ENCODE peak calls at places on chromosomes 16 and 17, in eight cellular contexts. T is suprapubic skin, F is testis, Y is ovary, C is heart left ventricle, V is esophagus muscularis mucosa, N is right lobe of liver, A is adrenal gland. L is an unnamed sample.

GRCh38 chr17:49111934-49112333 is 20.6 kb upstream of the B4GALNT2 start:
- DNase-seq in C (no peak), N (no peak), A (no peak), Y (no peak), V (no peak), F (no peak), T (no peak), L (no peak)

GRCh38 chr17:50414808-50415207 is 11.2 kb upstream of the ACSF2 start:
- DNase-seq in A (no peak), Y (no peak), C (no peak), N (no peak), T (no peak), F (no peak), V (no peak), L (no peak)

GRCh38 chr16:73890524-73891500 is 405.8 kb upstream of the PSMD7 start:
- DNase-seq in T (no peak), C (no peak), F (no peak), Y (no peak), V (no peak), A (no peak), N (no peak), L (no peak)

GRCh38 chr16:89009343-89010209 is 32.6 kb upstream of the CBFA2T3 start:
- DNase-seq in A (no peak), N (peak), C (no peak), V (no peak), Y (no peak), F (no peak), T (peak), L (no peak)

GRCh38 chr17:45784583-45785372 is 658 bp downstream of the CRHR1 start:
- DNase-seq in Y (no peak), N (no peak), T (peak), V (no peak), F (peak), A (peak), C (no peak), L (peak)

GRCh38 chr16:68444058-68444657 is 4.2 kb downstream of the SMPD3 start:
- DNase-seq in N (no peak), T (no peak), V (no peak), A (peak), C (peak), Y (peak), F (peak), L (no peak)

GRCh38 chr16:356756-357155 is 4.2 kb upstream of the AXIN1 start:
- DNase-seq in N (no peak), V (no peak), C (no peak), F (no peak), T (no peak), A (no peak), Y (no peak), L (no peak)

GRCh38 chr16:71367243-71367976 is 8.9 kb downstream of the CALB2 start:
- DNase-seq in Y (no peak), A (peak), N (peak), C (no peak), V (no peak), T (no peak), F (peak), L (no peak)

GRCh38 chr17:66347661-66348604 is 45.5 kb downstream of the PRKCA start:
- DNase-seq in A (no peak), Y (no peak), V (no peak), T (no peak), F (no peak), C (no peak), N (no peak), L (no peak)

GRCh38 chr16:59179446-59180082 is 445.4 kb upstream of the GOT2 start:
- DNase-seq in T (no peak), Y (no peak), V (no peak), F (no peak), N (no peak), C (no peak), A (no peak), L (no peak)

GRCh38 chr17:18008496-18009268 is 30.3 kb downstream of the ATPAF2 start:
- DNase-seq in A (no peak), C (no peak), T (no peak), N (no peak), F (no peak), V (no peak), Y (no peak), L (no peak)

GRCh38 chr17:66383353-66383752 is 80.9 kb downstream of the PRKCA start:
- DNase-seq in T (no peak), C (no peak), N (no peak), F (no peak), Y (no peak), V (no peak), A (no peak), L (no peak)

GRCh38 chr17:44124118-44124438 is 637 bp upstream of the HDAC5 start:
- DNase-seq in A (no peak), Y (no peak), N (no peak), F (no peak), C (no peak), T (no peak), V (no peak), L (no peak)

GRCh38 chr16:28140788-28141618 is 70.8 kb downstream of the XPO6 start:
- DNase-seq in A (no peak), V (no peak), C (no peak), Y (no peak), N (no peak), T (no peak), F (no peak), L (no peak)

GRCh38 chr16:31700530-31701388 is 172.8 kb upstream of the ZNF267 start:
- DNase-seq in A (peak), F (peak), Y (peak), C (peak), T (no peak), V (peak), N (peak), L (peak)

GRCh38 chr17:77146882-77147281 is 6.1 kb downstream of the SEC14L1 start:
- DNase-seq in A (peak), T (no peak), C (peak), V (no peak), F (peak), N (peak), Y (no peak), L (no peak)

GRCh38 chr17:77147357-77147801 is 6.6 kb downstream of the SEC14L1 start:
- DNase-seq in F (no peak), C (no peak), T (no peak), A (no peak), Y (no peak), N (no peak), V (no peak), L (no peak)

GRCh38 chr17:77145209-77145608 is 4.4 kb downstream of the SEC14L1 start:
- DNase-seq in A (no peak), N (no peak), V (no peak), F (no peak), C (no peak), T (no peak), Y (no peak), L (no peak)

GRCh38 chr17:77144227-77144626 is 3.5 kb downstream of the SEC14L1 start:
- DNase-seq in T (no peak), A (no peak), Y (no peak), N (no peak), C (no peak), V (no peak), F (no peak), L (no peak)

GRCh38 chr17:77145635-77146632 is 5.2 kb downstream of the SEC14L1 start:
- DNase-seq in V (no peak), C (peak), T (no peak), A (peak), Y (no peak), F (peak), N (peak), L (peak)
- TF ChIP-seq POLR2A in V (no peak), C (no peak), T (no peak), A (peak), Y (no peak), F (no peak), N (no peak), L (no peak)

GRCh38 chr17:74881073-74881472 is 8.3 kb upstream of the FDXR start:
- DNase-seq in T (no peak), F (no peak), A (no peak), Y (no peak), C (no peak), V (no peak), N (no peak), L (no peak)
- H3K4me3 ChIP-seq in T (no peak), F (no peak), A (no peak), Y (no peak), C (no peak), V (no peak), N (no peak), L (no peak)

GRCh38 chr17:15262291-15263205 is 2.6 kb downstream of the PMP22 start:
- DNase-seq in C (peak), N (peak), T (peak), Y (peak), A (peak), F (peak), V (peak), L (peak)
- TF ChIP-seq POLR2A in C (peak), N (peak), T (peak), Y (peak), A (peak), F (peak), V (peak), L (no peak)

DNA sequence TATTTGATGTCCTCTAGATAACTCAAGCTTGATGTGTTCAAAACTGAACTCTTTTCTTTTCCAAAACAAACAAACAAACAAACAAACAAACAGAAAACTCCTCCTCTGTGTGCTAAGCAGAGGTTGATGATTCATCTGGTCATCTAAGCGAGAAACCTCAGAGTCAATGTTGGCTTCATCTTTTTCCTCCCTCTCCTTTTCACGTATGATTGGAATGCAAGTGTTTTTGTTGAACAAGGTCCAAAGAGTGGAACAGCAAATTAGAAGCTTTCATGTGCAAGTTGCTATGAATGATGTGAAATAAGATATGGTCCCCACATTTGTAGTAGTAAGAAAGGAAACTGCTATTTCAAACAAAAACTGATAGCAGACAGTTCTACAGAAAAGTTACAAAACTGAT is 52.5 kb downstream of the TBX4 start:
- DNase-seq in T (no peak), N (no peak), F (no peak), Y (no peak), C (no peak), V (no peak), A (no peak), L (no peak)
- H3K4me3 ChIP-seq in T (no peak), N (no peak), F (no peak), Y (no peak), C (no peak), V (no peak), A (no peak), L (no peak)

DNA sequence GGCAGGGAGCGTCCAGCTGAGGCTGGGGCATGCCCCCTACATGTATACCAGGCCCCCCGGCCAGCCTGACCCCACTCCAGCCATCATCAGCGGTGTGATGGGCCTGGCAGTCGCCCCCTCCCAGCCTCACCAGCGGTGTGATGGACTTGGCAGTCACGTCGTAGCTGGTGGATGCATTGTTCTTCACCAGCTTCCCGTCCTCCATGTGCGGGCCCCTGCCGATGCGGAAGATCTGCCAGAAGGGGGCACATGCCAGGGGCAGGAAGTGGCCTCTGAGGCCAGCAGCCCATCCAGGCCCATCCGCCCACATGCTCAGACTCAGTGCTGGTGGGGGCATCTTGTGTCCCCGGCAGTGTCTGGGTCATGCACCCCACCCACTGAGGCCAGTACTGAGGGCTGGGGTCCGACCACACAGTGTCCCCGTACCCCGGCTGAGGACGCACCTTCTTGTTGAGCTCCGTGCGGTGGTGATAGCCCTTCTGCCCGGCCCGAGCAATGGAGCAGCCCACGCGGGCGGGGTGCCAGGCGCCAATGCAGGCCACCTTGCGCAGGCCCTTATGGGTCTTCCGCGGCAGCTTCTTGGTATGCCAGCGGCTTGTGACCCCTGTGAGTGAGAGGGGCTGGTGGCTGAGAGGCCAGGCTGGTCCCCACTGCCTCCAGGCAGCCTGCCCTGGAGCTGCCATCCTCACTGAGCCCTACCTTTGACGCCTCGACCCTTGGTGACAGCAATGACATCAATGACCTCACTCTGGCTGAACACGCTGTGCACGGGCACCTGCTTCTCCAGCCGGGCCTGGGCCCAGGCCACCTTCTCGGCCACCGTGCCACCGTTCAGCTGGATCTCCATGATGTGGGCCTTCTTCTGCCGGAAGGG is 3.7 kb upstream of the MSRB1 start:
- DNase-seq in N (no peak), T (no peak), F (no peak), A (no peak), V (no peak), C (no peak), Y (no peak), L (no peak)
- TF ChIP-seq POLR2A in N (no peak), T (no peak), F (no peak), A (no peak), V (no peak), C (no peak), Y (no peak), L (no peak)

GRCh38 chr17:2050871-2051387 is 4.0 kb upstream of the HIC1 start:
- DNase-seq in C (no peak), V (no peak), F (no peak), Y (peak), N (no peak), T (no peak), A (peak), L (no peak)

GRCh38 chr17:2050246-2050866 is 4.5 kb upstream of the HIC1 start:
- DNase-seq in Y (peak), N (peak), T (no peak), A (peak), F (peak), C (no peak), V (peak), L (no peak)

GRCh38 chr17:2053380-2054261 is 1.3 kb upstream of the HIC1 start:
- DNase-seq in V (peak), A (peak), F (peak), C (no peak), N (peak), T (peak), Y (peak), L (no peak)

GRCh38 chr17:2049333-2050245 is 5.3 kb upstream of the HIC1 start:
- DNase-seq in Y (peak), T (peak), F (peak), N (peak), V (peak), C (peak), A (peak), L (peak)

GRCh38 chr17:2051388-2052237 is 3.3 kb upstream of the HIC1 start:
- DNase-seq in N (no peak), T (no peak), V (no peak), C (no peak), F (no peak), Y (peak), A (peak), L (no peak)
- H3K4me3 ChIP-seq in N (no peak), T (peak), V (peak), C (no peak), F (peak), Y (no peak), A (no peak), L (no peak)

GRCh38 chr17:77957869-77958715 is at the start of gene TNRC6C:
- DNase-seq in F (peak), N (peak), Y (peak), A (peak), C (peak), V (peak), T (peak), L (peak)
- TF ChIP-seq POLR2A in F (peak), N (peak), Y (peak), A (peak), C (peak), V (peak), T (peak), L (peak)

GRCh38 chr17:4609761-4610160 is 25.4 kb downstream of the SMTNL2 start:
- DNase-seq in F (no peak), N (no peak), A (no peak), T (no peak), Y (no peak), V (no peak), C (no peak), L (no peak)

GRCh38 chr17:4605826-4606225 is 21.5 kb downstream of the SMTNL2 start:
- DNase-seq in C (peak), N (no peak), F (peak), T (no peak), Y (peak), A (peak), V (no peak), L (no peak)

GRCh38 chr17:4610162-4610561 is 25.8 kb downstream of the SMTNL2 start:
- DNase-seq in T (no peak), N (no peak), A (no peak), F (no peak), C (no peak), V (no peak), Y (no peak), L (no peak)

GRCh38 chr17:4607261-4607731 is 23.0 kb downstream of the SMTNL2 start:
- DNase-seq in A (no peak), F (peak), N (no peak), T (no peak), C (no peak), V (no peak), Y (peak), L (no peak)

DNA sequence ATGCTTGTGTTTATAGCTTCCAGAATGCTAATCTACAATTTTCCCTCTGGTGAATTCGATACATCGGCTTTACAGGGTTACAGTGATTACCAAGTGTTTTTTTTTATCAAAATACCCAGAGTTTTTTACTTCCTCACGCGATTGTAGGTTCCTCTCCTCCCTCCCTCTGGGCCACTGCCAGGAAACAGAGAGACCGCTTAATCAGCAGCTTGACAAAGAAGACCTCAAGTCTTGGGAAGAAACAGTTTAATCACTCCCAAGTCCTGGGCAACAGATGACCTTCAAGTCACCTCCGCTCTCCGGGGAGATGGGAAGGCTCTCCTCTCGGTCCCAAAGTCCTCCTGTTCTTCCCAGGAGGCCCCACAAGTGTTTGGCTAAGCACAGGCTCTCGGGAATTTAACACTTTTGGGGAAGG is 23.5 kb downstream of the SMTNL2 start:
- DNase-seq in C (peak), Y (peak), T (no peak), F (peak), N (peak), A (peak), V (no peak), L (peak)
- H3K4me3 ChIP-seq in C (no peak), Y (no peak), T (no peak), F (no peak), N (no peak), A (no peak), V (no peak), L (no peak)

GRCh38 chr16:4253394-4254150 is 11.7 kb upstream of the SRL start:
- DNase-seq in A (peak), N (peak), Y (peak), V (peak), T (peak), C (peak), F (peak), L (peak)
- TF ChIP-seq POLR2A in A (peak), N (peak), Y (peak), V (peak), T (peak), C (peak), F (peak), L (no peak)

GRCh38 chr17:81422776-81423697 is 27.8 kb downstream of the BAHCC1 start:
- DNase-seq in N (no peak), C (peak), T (no peak), V (no peak), A (peak), F (peak), Y (peak), L (peak)
- H3K4me3 ChIP-seq in N (no peak), C (no peak), T (peak), V (peak), A (no peak), F (no peak), Y (no peak), L (no peak)

L was measured in lower leg skin.